ENCODE peak calls at places on chromosomes 16 and 17, in four cellular contexts. C, Q, S and L are unnamed samples.

GRCh38 chr17:50909765-50910661 is 43.9 kb upstream of the TOB1 start:
- DNase-seq in S (no peak), Q (no peak), C (no peak), L (no peak)

GRCh38 chr16:66082424-66082823 is 284.1 kb upstream of the CDH5 start:
- DNase-seq in C (no peak), S (no peak), Q (no peak), L (no peak)

GRCh38 chr17:2940352-2940751 is 123.1 kb downstream of the OR1D5 start:
- DNase-seq in Q (no peak), S (no peak), C (peak; percentile 91), L (no peak)

GRCh38 chr17:28020515-28020914 is 22.0 kb upstream of the NLK start:
- DNase-seq in C (no peak), S (no peak), Q (no peak), L (no peak)

GRCh38 chr17:29835438-29836351 is 94.3 kb downstream of the SSH2 start:
- DNase-seq in C (peak; percentile 30), Q (peak; percentile 35), S (no peak), L (no peak)

GRCh38 chr17:30443721-30444120 is 33.5 kb upstream of the GOSR1 start:
- DNase-seq in C (no peak), Q (no peak), S (no peak), L (no peak)

GRCh38 chr16:17273142-17273561 is 197.6 kb downstream of the XYLT1 start:
- DNase-seq in C (no peak), Q (peak; percentile 85), S (no peak), L (no peak)

GRCh38 chr16:67926181-67926742 is 5.4 kb downstream of the CTRL start:
- DNase-seq in S (peak; percentile 62), Q (no peak), C (peak; percentile 79), L (no peak)

GRCh38 chr16:17529982-17530760 is 59.4 kb upstream of the XYLT1 start:
- DNase-seq in Q (no peak), C (no peak), S (no peak), L (no peak)

GRCh38 chr16:82295306-82296201 is 125.5 kb upstream of the MPHOSPH6 start:
- DNase-seq in Q (no peak), S (no peak), C (no peak), L (no peak)

GRCh38 chr17:75364078-75364477 is 41.4 kb downstream of the GRB2 start:
- DNase-seq in S (no peak), Q (peak; percentile 86), C (no peak), L (no peak)